ENCODE peak calls at places on chromosomes 6 and 20, in four cellular contexts. One of them, this sample, is unnamed.

GRCh38 chr6:70706491-70707123 is 38.9 kb downstream of the SMAP1 start:
- DNase-seq in nephron progenitor cell: no peak
- DNase-seq in AG08395: peak; percentile 15
- DNase-seq in psoas muscle: no peak
- DNase-seq in this sample: no peak

GRCh38 chr6:97401533-97401932 is 118.5 kb upstream of the MMS22L start:
- DNase-seq in nephron progenitor cell: no peak
- DNase-seq in AG08395: peak; percentile 4
- DNase-seq in psoas muscle: no peak
- DNase-seq in this sample: no peak

GRCh38 chr6:162964703-162965140 is 236.9 kb downstream of the PACRG start:
- DNase-seq in nephron progenitor cell: no peak
- DNase-seq in AG08395: peak; percentile 96
- DNase-seq in psoas muscle: peak; percentile 50
- DNase-seq in this sample: no peak

GRCh38 chr6:36674942-36675341 is 3.6 kb upstream of the CDKN1A start:
- DNase-seq in nephron progenitor cell: no peak
- DNase-seq in AG08395: no peak
- DNase-seq in psoas muscle: no peak
- DNase-seq in this sample: no peak

GRCh38 chr20:10672579-10673127 is 1.1 kb downstream of the JAG1 start:
- DNase-seq in nephron progenitor cell: peak; percentile 55
- DNase-seq in AG08395: peak; percentile 46
- DNase-seq in psoas muscle: peak; percentile 63
- DNase-seq in this sample: no peak

GRCh38 chr6:127515234-127515793 is 3.8 kb downstream of the MTCL3 start:
- DNase-seq in nephron progenitor cell: peak; percentile 56
- DNase-seq in AG08395: peak; percentile 46
- DNase-seq in psoas muscle: no peak
- DNase-seq in this sample: no peak

GRCh38 chr6:44921787-44922186 is 406.3 kb upstream of the RUNX2 start:
- DNase-seq in nephron progenitor cell: no peak
- DNase-seq in AG08395: no peak
- DNase-seq in psoas muscle: no peak
- DNase-seq in this sample: no peak

GRCh38 chr6:133501675-133502275 is 260.6 kb downstream of the EYA4 start:
- DNase-seq in nephron progenitor cell: no peak
- DNase-seq in AG08395: no peak
- DNase-seq in psoas muscle: no peak
- DNase-seq in this sample: no peak

GRCh38 chr20:61639200-61639599 is 387.1 kb downstream of the CDH4 start:
- DNase-seq in nephron progenitor cell: no peak
- DNase-seq in AG08395: peak; percentile 22
- DNase-seq in psoas muscle: no peak
- DNase-seq in this sample: no peak

GRCh38 chr6:21595951-21596378 is 2.4 kb downstream of the SOX4 start:
- DNase-seq in nephron progenitor cell: peak; percentile 50
- DNase-seq in AG08395: no peak
- DNase-seq in psoas muscle: peak; percentile 28
- DNase-seq in this sample: no peak